ENCODE peak calls at places on chromosomes 6 and 20, in nine cellular contexts. L is activated gamma-delta T cell treated with Interleukin-2 at 50 U/mL for 16 hours; Z is CD4-positive, alpha-beta T cell; P is AG08396; O is iris pigment epithelial cell; G is fibroblast of the aortic adventitia; W is MG63; K is activated CD4-positive, alpha-beta T cell treated with anti-CD3 and anti-CD28 coated beads, Interleukin-2, amount 50 U/mL, for 24 hours; X is A549. F is an unnamed sample.

GRCh38 chr20:4819901-4820300 is 98.2 kb downstream of the PRND start:
- DNase-seq in O (no peak), K (no peak), G (no peak), Z (no peak), X (no peak), W (no peak), L (no peak), P (no peak), F (no peak)

GRCh38 chr20:24027229-24027628 is 38.6 kb upstream of the GGTLC1 start:
- DNase-seq in L (peak), P (no peak), K (peak), O (no peak), Z (peak), X (no peak), G (peak), W (no peak), F (peak)

GRCh38 chr20:924639-925038 is 8.5 kb upstream of the ANGPT4 start:
- DNase-seq in X (peak), Z (no peak), P (no peak), O (no peak), L (no peak), G (no peak), K (no peak), W (no peak), F (no peak)

GRCh38 chr6:36850001-36850400 is 10.8 kb upstream of the CPNE5 start:
- DNase-seq in O (no peak), Z (no peak), X (no peak), W (no peak), K (no peak), G (no peak), P (no peak), L (no peak), F (no peak)

GRCh38 chr6:34696189-34696738 is 303 bp downstream of the ILRUN start:
- DNase-seq in W (peak), G (peak), Z (no peak), X (no peak), K (no peak), L (no peak), P (no peak), O (peak), F (no peak)

GRCh38 chr20:37680420-37680819 is 13.4 kb upstream of the CTNNBL1 start:
- DNase-seq in G (no peak), W (no peak), L (no peak), X (no peak), K (no peak), Z (no peak), O (peak), P (no peak), F (peak)

GRCh38 chr20:34891166-34892062 is 15.0 kb downstream of the ACSS2 start:
- DNase-seq in X (no peak), W (peak), K (peak), O (peak), Z (no peak), L (no peak), G (peak), P (peak), F (no peak)

GRCh38 chr6:166853371-166854325 is 102.7 kb downstream of the RNASET2 start:
- DNase-seq in O (no peak), L (no peak), P (no peak), K (no peak), X (no peak), G (no peak), W (no peak), Z (no peak), F (no peak)

GRCh38 chr6:129671442-129672344 is 38.3 kb downstream of the ARHGAP18 start:
- DNase-seq in G (no peak), P (no peak), L (peak), Z (peak), O (peak), K (peak), X (no peak), W (no peak), F (no peak)

GRCh38 chr6:151695181-151695580 is 112.3 kb upstream of the ESR1 start:
- DNase-seq in Z (no peak), G (no peak), P (no peak), O (no peak), W (no peak), L (no peak), X (no peak), K (no peak), F (no peak)

GRCh38 chr20:25538838-25539665 is 46.3 kb downstream of the NINL start:
- DNase-seq in Z (no peak), W (no peak), K (no peak), L (no peak), X (no peak), O (no peak), P (no peak), G (no peak), F (no peak)

GRCh38 chr20:3935956-3936340 is 46.8 kb downstream of the PANK2 start:
- DNase-seq in W (no peak), X (no peak), G (no peak), P (no peak), O (no peak), Z (no peak), K (no peak), L (no peak), F (no peak)

GRCh38 chr20:18628330-18628941 is 40.6 kb downstream of the DTD1 start:
- DNase-seq in Z (no peak), X (peak), K (no peak), G (no peak), P (no peak), W (no peak), L (no peak), O (no peak), F (no peak)

GRCh38 chr6:2958331-2958711 is 13.0 kb downstream of the SERPINB6 start:
- DNase-seq in Z (no peak), W (no peak), P (no peak), X (no peak), L (no peak), K (no peak), O (no peak), G (no peak), F (no peak)

GRCh38 chr6:160010067-160010466 is 41.2 kb downstream of the IGF2R start:
- DNase-seq in O (peak), P (peak), X (no peak), G (peak), W (no peak), L (no peak), K (no peak), Z (no peak), F (no peak)

GRCh38 chr20:56418385-56418861 is 6.4 kb downstream of the CASS4 start:
- DNase-seq in K (no peak), W (no peak), Z (no peak), L (no peak), G (no peak), P (no peak), O (no peak), X (no peak), F (no peak)

GRCh38 chr6:33808781-33809180 is 5.0 kb upstream of the MLN start:
- DNase-seq in W (no peak), G (no peak), L (no peak), P (no peak), Z (no peak), O (no peak), K (no peak), X (no peak), F (no peak)

GRCh38 chr6:68711386-68712000 is 76.4 kb downstream of the ADGRB3 start:
- DNase-seq in P (no peak), L (no peak), K (no peak), W (no peak), X (no peak), G (no peak), O (no peak), Z (no peak), F (no peak)

GRCh38 chr6:168022488-168023321 is 25.2 kb downstream of the KIF25 start:
- DNase-seq in P (no peak), L (no peak), Z (no peak), X (no peak), G (no peak), O (no peak), W (no peak), K (no peak), F (no peak)

GRCh38 chr6:56868687-56869086 is 86.2 kb upstream of the BEND6 start:
- DNase-seq in O (peak), Z (no peak), X (peak), W (no peak), L (no peak), P (no peak), G (peak), K (no peak), F (no peak)

GRCh38 chr6:103797738-103798137 is 1062.0 kb downstream of the HACE1 start:
- DNase-seq in K (no peak), Z (no peak), X (no peak), L (no peak), O (peak), P (no peak), W (no peak), G (peak), F (peak)

GRCh38 chr6:51398793-51399192 is 580.1 kb downstream of the TFAP2B start:
- DNase-seq in W (peak), K (no peak), L (no peak), G (no peak), P (no peak), O (peak), Z (no peak), X (no peak), F (no peak)

GRCh38 chr6:111944541-111944940 is 71.3 kb upstream of the FYN start:
- DNase-seq in L (no peak), G (peak), O (peak), Z (no peak), X (no peak), K (no peak), W (no peak), P (no peak), F (no peak)

GRCh38 chr6:28633445-28634215 is 107.9 kb downstream of the GPX5 start:
- DNase-seq in G (no peak), O (no peak), W (no peak), Z (no peak), X (peak), P (no peak), K (no peak), L (no peak), F (no peak)

GRCh38 chr20:7935027-7935551 is 5.2 kb downstream of the HAO1 start:
- DNase-seq in X (no peak), O (no peak), K (no peak), L (no peak), Z (no peak), G (no peak), P (no peak), W (no peak), F (no peak)